ENCODE peak calls at places on chromosomes 6 and 20, in eight cellular contexts. R, W, U, J, X, M, H and N are unnamed samples.

GRCh38 chr20:15020845-15021244 is 683.4 kb upstream of the FLRT3 start:
- DNase-seq in R (no peak), W (no peak), U (no peak), J (no peak), X (no peak), M (no peak), H (no peak), N (no peak)

GRCh38 chr6:32146287-32146686 is 5.5 kb downstream of the PRRT1 start:
- DNase-seq in R (no peak), W (no peak), U (no peak), J (peak; percentile 38), X (no peak), M (no peak), H (no peak), N (no peak)

GRCh38 chr6:168195712-168196111 is 116.7 kb upstream of the FRMD1 start:
- DNase-seq in R (no peak), W (no peak), U (no peak), J (no peak), X (no peak), M (no peak), H (no peak), N (no peak)

GRCh38 chr6:36595168-36595818 is 1.1 kb downstream of the SRSF3 start:
- DNase-seq in R (no peak), W (peak; percentile 74), U (no peak), J (peak; percentile 52), X (no peak), M (no peak), H (peak; percentile 58), N (no peak)

GRCh38 chr20:19073584-19074198 is 138.8 kb upstream of the SLC24A3 start:
- DNase-seq in R (no peak), W (no peak), U (no peak), J (no peak), X (no peak), M (peak; percentile 6), H (no peak), N (no peak)

GRCh38 chr20:63846128-63846771 is 15.0 kb upstream of the ABHD16B start:
- DNase-seq in R (no peak), W (peak; percentile 47), U (no peak), J (no peak), X (no peak), M (no peak), H (no peak), N (peak; percentile 83)

GRCh38 chr6:170225852-170226417 is 64.9 kb downstream of the DLL1 start:
- DNase-seq in R (no peak), W (no peak), U (no peak), J (peak; percentile 98), X (no peak), M (no peak), H (no peak), N (no peak)

GRCh38 chr20:41889125-41889870 is 271.1 kb upstream of the CHD6 start:
- DNase-seq in R (no peak), W (no peak), U (no peak), J (no peak), X (no peak), M (no peak), H (no peak), N (no peak)

GRCh38 chr6:84777888-84778287 is 13.5 kb upstream of the TBX18 start:
- DNase-seq in R (no peak), W (no peak), U (no peak), J (no peak), X (no peak), M (no peak), H (no peak), N (no peak)

GRCh38 chr6:159267165-159267564 is 98.0 kb downstream of the FNDC1 start:
- DNase-seq in R (no peak), W (no peak), U (no peak), J (peak; percentile 13), X (no peak), M (peak; percentile 30), H (no peak), N (no peak)

GRCh38 chr6:130766239-130767144 is 60.7 kb upstream of the SMLR1 start:
- DNase-seq in R (no peak), W (no peak), U (no peak), J (no peak), X (no peak), M (no peak), H (no peak), N (no peak)

GRCh38 chr20:21229163-21229562 is 74.0 kb upstream of the XRN2 start:
- DNase-seq in R (no peak), W (no peak), U (no peak), J (peak; percentile 11), X (no peak), M (no peak), H (no peak), N (no peak)

GRCh38 chr20:10728873-10729670 is 55.3 kb upstream of the JAG1 start:
- DNase-seq in R (no peak), W (peak; percentile 87), U (no peak), J (peak; percentile 66), X (no peak), M (no peak), H (no peak), N (no peak)

GRCh38 chr6:154071236-154071635 is 32.2 kb downstream of the OPRM1 start:
- DNase-seq in R (no peak), W (no peak), U (no peak), J (no peak), X (no peak), M (no peak), H (no peak), N (no peak)

GRCh38 chr6:104995989-104996617 is 39.2 kb downstream of the LIN28B start:
- DNase-seq in R (no peak), W (peak; percentile 54), U (no peak), J (peak; percentile 42), X (no peak), M (no peak), H (no peak), N (no peak)
- TF ChIP-seq CTCF in R (no peak), W (no peak), U (peak; percentile 23), J (peak; percentile 15), X (no peak), M (no peak), H (no peak), N (no peak)

GRCh38 chr6:163579880-163580295 is 165.4 kb downstream of the QKI start:
- DNase-seq in R (no peak), W (peak; percentile 22), U (no peak), J (peak; percentile 46), X (no peak), M (no peak), H (no peak), N (no peak)

GRCh38 chr6:163579111-163579879 is 164.8 kb downstream of the QKI start:
- DNase-seq in R (no peak), W (no peak), U (no peak), J (no peak), X (no peak), M (no peak), H (no peak), N (no peak)

GRCh38 chr6:163573503-163574179 is 159.1 kb downstream of the QKI start:
- DNase-seq in R (no peak), W (no peak), U (no peak), J (no peak), X (no peak), M (no peak), H (no peak), N (no peak)

GRCh38 chr6:163580311-163581030 is 166.0 kb downstream of the QKI start:
- DNase-seq in R (no peak), W (no peak), U (no peak), J (no peak), X (no peak), M (no peak), H (no peak), N (no peak)

GRCh38 chr6:163577404-163577803 is 162.9 kb downstream of the QKI start:
- DNase-seq in R (no peak), W (no peak), U (no peak), J (no peak), X (no peak), M (no peak), H (no peak), N (no peak)
- TF ChIP-seq CTCF in R (no peak), W (no peak), U (no peak), J (no peak), X (no peak), M (no peak), H (no peak), N (no peak)

DNA sequence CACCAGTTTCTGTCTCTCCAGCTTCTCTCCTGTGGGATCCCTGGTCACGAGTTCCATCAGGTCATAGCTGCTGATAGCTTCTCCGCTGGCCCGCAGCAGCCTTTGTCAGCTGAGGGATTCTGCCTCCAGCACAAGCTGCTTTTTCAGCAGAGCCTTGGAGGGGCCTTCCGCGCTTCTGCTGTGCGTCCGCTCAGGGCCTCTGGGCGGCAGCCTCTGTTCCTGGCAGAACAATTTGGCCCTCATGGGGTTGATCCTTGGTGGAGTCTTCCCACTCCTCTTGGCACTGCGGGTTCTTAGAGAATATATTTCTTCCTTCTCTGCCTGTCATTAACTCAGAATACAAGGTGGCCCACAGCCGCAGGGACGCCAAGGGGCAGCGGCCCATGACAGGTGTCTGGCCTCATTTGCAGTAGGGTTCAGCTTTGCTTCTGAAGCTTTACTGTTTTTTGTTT is 158.8 kb downstream of the DTNBP1 start:
- DNase-seq in R (peak; percentile 22), W (peak; percentile 38), U (peak; percentile 16), J (no peak), X (no peak), M (no peak), H (no peak), N (no peak)
- TF ChIP-seq CTCF in R (no peak), W (peak; percentile 23), U (no peak), J (no peak), X (no peak), M (no peak), H (no peak), N (no peak)

DNA sequence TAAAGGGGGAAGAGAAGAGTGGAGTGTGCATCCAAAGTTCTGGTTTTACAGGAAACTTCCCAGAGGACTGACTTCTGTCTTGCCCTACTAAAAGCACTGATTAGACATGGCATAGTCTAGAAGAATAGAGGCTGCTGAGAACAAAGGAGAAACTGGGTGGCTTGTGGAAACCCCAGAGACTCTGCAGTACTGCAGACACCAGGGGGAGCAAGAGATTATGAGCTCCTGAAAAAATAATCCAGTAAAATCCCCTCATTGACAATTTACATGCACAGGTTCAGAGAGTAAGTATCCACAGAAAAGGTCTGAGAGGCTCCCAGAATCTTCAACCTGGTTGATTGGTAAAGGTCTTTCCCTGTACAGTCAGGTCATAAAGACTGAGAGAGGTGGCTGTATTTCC is 48.7 kb upstream of the CLVS2 start:
- DNase-seq in R (no peak), W (no peak), U (no peak), J (peak; percentile 30), X (no peak), M (peak; percentile 23), H (no peak), N (no peak)
- TF ChIP-seq CTCF in R (no peak), W (no peak), U (no peak), J (peak; percentile 76), X (no peak), M (peak; percentile 65), H (no peak), N (peak; percentile 58)

GRCh38 chr20:44461142-44461802 is 14.4 kb upstream of the TTPAL start:
- DNase-seq in R (no peak), W (no peak), U (peak; percentile 25), J (no peak), X (no peak), M (no peak), H (no peak), N (no peak)
- TF ChIP-seq CTCF in R (no peak), W (no peak), U (no peak), J (no peak), X (no peak), M (no peak), H (no peak), N (no peak)

GRCh38 chr6:100504786-100505737 is 40.3 kb upstream of the SIM1 start:
- DNase-seq in R (no peak), W (peak; percentile 73), U (no peak), J (peak; percentile 73), X (no peak), M (no peak), H (no peak), N (no peak)
- TF ChIP-seq CTCF in R (no peak), W (no peak), U (no peak), J (no peak), X (no peak), M (no peak), H (no peak), N (no peak)